ENCODE peak calls at places on chromosomes 6 and 20, in six cellular contexts. G, A, Z, I, V and C are unnamed samples.
A peak's percentile ranks its signal among the peaks of the same experiment; 100 is the strongest.

GRCh38 chr6:43488667-43489276 is 11.4 kb downstream of the TJAP1 start:
- DNase-seq in G (no peak), A (no peak), Z (no peak), I (no peak), V (no peak), C (no peak)

GRCh38 chr6:40626886-40627285 is 39.7 kb upstream of the LRFN2 start:
- DNase-seq in G (no peak), A (no peak), Z (no peak), I (no peak), V (no peak), C (no peak)

GRCh38 chr20:57723816-57724215 is 14.0 kb upstream of the PMEPA1 start:
- DNase-seq in G (no peak), A (no peak), Z (no peak), I (no peak), V (no peak), C (no peak)

GRCh38 chr6:125098253-125098652 is 55.3 kb upstream of the TPD52L1 start:
- DNase-seq in G (no peak), A (no peak), Z (no peak), I (no peak), V (no peak), C (no peak)

GRCh38 chr20:51586005-51586440 is 43.5 kb upstream of the NFATC2 start:
- DNase-seq in G (no peak), A (no peak), Z (no peak), I (no peak), V (no peak), C (no peak)

GRCh38 chr20:37992802-37993538 is 40.3 kb downstream of the TTI1 start:
- DNase-seq in G (peak; percentile 60), A (peak; percentile 21), Z (no peak), I (no peak), V (no peak), C (peak; percentile 36)

GRCh38 chr20:49505518-49505917 is 23.1 kb upstream of the KCNB1 start:
- DNase-seq in G (peak; percentile 34), A (peak; percentile 33), Z (peak; percentile 58), I (no peak), V (no peak), C (no peak)

GRCh38 chr6:163415620-163416379 is 1.3 kb downstream of the QKI start:
- DNase-seq in G (peak; percentile 51), A (peak; percentile 35), Z (peak; percentile 41), I (peak; percentile 52), V (peak; percentile 90), C (no peak)

GRCh38 chr6:142944126-142945066 is 580 bp downstream of the HIVEP2 start:
- DNase-seq in G (peak; percentile 93), A (peak; percentile 96), Z (peak; percentile 88), I (peak; percentile 84), V (peak; percentile 95), C (peak; percentile 79)

GRCh38 chr20:18986146-18986830 is 172.7 kb downstream of the SCP2D1 start:
- DNase-seq in G (no peak), A (peak; percentile 54), Z (no peak), I (no peak), V (no peak), C (no peak)

GRCh38 chr20:50931048-50931305 is 260 bp downstream of the ADNP start:
- DNase-seq in G (no peak), A (no peak), Z (no peak), I (no peak), V (no peak), C (no peak)

GRCh38 chr6:43125555-43125954 is 45.5 kb upstream of the SRF start:
- DNase-seq in G (no peak), A (no peak), Z (no peak), I (no peak), V (no peak), C (no peak)

GRCh38 chr6:19279137-19279747 is 557.9 kb upstream of the ID4 start:
- DNase-seq in G (no peak), A (no peak), Z (no peak), I (no peak), V (no peak), C (no peak)

GRCh38 chr20:9287826-9288225 is 218.9 kb downstream of the PLCB4 start:
- DNase-seq in G (no peak), A (no peak), Z (no peak), I (peak; percentile 54), V (no peak), C (no peak)

GRCh38 chr6:132569170-132569569 is 952 bp upstream of the TAAR6 start:
- DNase-seq in G (no peak), A (no peak), Z (no peak), I (no peak), V (no peak), C (no peak)

GRCh38 chr6:46948699-46949098 is 27.0 kb upstream of the ADGRF5 start:
- DNase-seq in G (peak; percentile 60), A (no peak), Z (peak; percentile 48), I (no peak), V (no peak), C (no peak)

GRCh38 chr6:112595201-112595600 is 248.1 kb downstream of the RFPL4B start:
- DNase-seq in G (no peak), A (no peak), Z (no peak), I (no peak), V (no peak), C (no peak)

GRCh38 chr20:36219671-36220220 is 16.5 kb upstream of the AAR2 start:
- DNase-seq in G (no peak), A (no peak), Z (no peak), I (no peak), V (peak; percentile 41), C (no peak)

GRCh38 chr6:167701010-167701409 is 125.7 kb upstream of the AFDN start:
- DNase-seq in G (no peak), A (no peak), Z (no peak), I (no peak), V (no peak), C (no peak)

GRCh38 chr6:167700199-167700598 is 126.5 kb upstream of the AFDN start:
- DNase-seq in G (no peak), A (no peak), Z (no peak), I (no peak), V (peak; percentile 62), C (no peak)

GRCh38 chr6:167697316-167697715 is 129.4 kb upstream of the AFDN start:
- DNase-seq in G (no peak), A (no peak), Z (no peak), I (no peak), V (no peak), C (no peak)

GRCh38 chr6:167698540-167698939 is 128.2 kb upstream of the AFDN start:
- DNase-seq in G (no peak), A (no peak), Z (no peak), I (no peak), V (peak; percentile 78), C (no peak)

GRCh38 chr6:167699141-167700036 is 127.3 kb upstream of the AFDN start:
- DNase-seq in G (peak; percentile 81), A (peak; percentile 44), Z (peak; percentile 73), I (peak; percentile 49), V (peak; percentile 93), C (no peak)
- TF ChIP-seq POLR2A in G (no peak), A (no peak), Z (no peak), I (no peak), V (no peak), C (no peak)

GRCh38 chr20:297098-297924 is at the start of gene ZCCHC3:
- DNase-seq in G (peak; percentile 87), A (peak; percentile 93), Z (peak; percentile 93), I (peak; percentile 83), V (peak; percentile 95), C (peak; percentile 82)

GRCh38 chr20:298755-299391 is 1.5 kb downstream of the ZCCHC3 start:
- DNase-seq in G (no peak), A (no peak), Z (no peak), I (no peak), V (no peak), C (no peak)

GRCh38 chr20:301886-302848 is 4.8 kb downstream of the ZCCHC3 start:
- DNase-seq in G (no peak), A (no peak), Z (no peak), I (no peak), V (no peak), C (no peak)

GRCh38 chr20:297925-298754 is 770 bp downstream of the ZCCHC3 start:
- DNase-seq in G (peak; percentile 80), A (peak; percentile 51), Z (peak; percentile 45), I (peak; percentile 66), V (peak; percentile 92), C (peak; percentile 61)

DNA sequence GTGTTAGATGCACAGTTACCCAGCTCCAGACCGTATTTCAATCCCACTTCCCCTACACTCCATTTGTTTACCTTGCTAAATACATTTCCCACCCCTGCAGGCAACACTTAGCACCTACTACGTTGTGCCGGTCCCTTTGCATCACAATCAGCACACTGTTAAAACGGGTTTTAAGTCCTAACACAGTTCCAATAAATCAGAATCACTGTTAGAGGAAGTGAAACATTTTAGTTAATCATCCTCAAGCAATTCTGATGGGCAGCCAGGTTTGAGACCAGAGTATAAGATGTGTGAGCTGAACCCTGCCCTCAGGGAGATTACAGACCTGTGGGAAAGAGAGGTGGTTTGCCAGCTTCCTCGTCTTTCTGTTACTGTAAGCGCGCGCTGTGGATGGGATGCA is 3.0 kb downstream of the ZCCHC3 start:
- DNase-seq in G (no peak), A (no peak), Z (no peak), I (no peak), V (no peak), C (no peak)
- H3K4me3 ChIP-seq in G (peak overlapping the region; percentile 76), A (no peak overlapping the region), Z (peak overlapping the region; percentile 3), I (peak overlapping the region; percentile 91), V (peak overlapping the region; percentile 85), C (no peak overlapping the region)

DNA sequence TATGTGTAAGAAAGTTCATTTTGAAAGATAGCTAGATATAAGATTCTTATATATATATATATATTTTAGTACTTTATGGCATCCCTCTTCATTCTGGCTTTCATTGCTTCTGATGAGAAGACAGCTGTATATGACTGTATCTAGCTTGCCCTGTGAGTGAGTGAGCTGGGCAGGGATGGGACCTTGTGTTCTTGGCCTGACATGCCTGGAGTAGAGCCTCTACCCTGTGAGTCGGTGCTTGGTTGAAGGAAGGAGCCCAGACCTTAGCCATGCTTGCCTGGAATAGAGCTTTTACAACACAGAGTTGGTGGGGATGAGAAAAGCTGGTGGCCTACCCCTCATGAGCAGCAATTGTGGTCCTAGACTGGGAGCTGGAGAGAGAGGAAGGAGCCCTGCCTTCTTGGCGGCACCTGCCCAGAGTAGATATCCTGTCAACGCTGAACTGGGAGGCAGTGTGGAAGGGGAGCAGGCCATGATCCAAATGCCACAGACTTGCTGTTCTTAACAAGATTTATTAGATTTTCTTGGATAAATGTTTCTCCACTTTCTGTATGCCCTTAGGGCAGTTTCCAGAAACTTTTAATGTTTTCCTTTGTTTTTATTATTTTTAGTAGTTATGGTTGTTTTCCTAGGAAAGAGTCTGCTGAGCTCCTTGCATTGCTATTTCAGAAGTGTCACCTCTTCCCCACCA is 31.6 kb downstream of the FIG4 start:
- DNase-seq in G (no peak), A (no peak), Z (no peak), I (no peak), V (no peak), C (no peak)
- H3K4me1 ChIP-seq in G (no peaks in the 10 kb centered on the region), A (no peaks in the 10 kb centered on the region), Z (no peaks in the 10 kb centered on the region), I (no peaks in the 10 kb centered on the region), V (peaks cover 1% of the 10 kb centered on the region), C (no peaks in the 10 kb centered on the region)

GRCh38 chr6:158848441-158848840 is 29.3 kb upstream of the EZR start:
- DNase-seq in G (no peak), A (no peak), Z (no peak), I (peak; percentile 78), V (no peak), C (no peak)

GRCh38 chr6:158847786-158848185 is 28.6 kb upstream of the EZR start:
- DNase-seq in G (no peak), A (no peak), Z (no peak), I (no peak), V (no peak), C (no peak)

GRCh38 chr6:158843751-158844683 is 24.8 kb upstream of the EZR start:
- DNase-seq in G (no peak), A (no peak), Z (no peak), I (no peak), V (no peak), C (no peak)

GRCh38 chr6:158849899-158850806 is 31.0 kb upstream of the EZR start:
- DNase-seq in G (no peak), A (no peak), Z (no peak), I (peak; percentile 54), V (no peak), C (no peak)

GRCh38 chr6:158847012-158847529 is 27.9 kb upstream of the EZR start:
- DNase-seq in G (no peak), A (no peak), Z (no peak), I (no peak), V (no peak), C (no peak)
- TF ChIP-seq POLR2A in G (no peak), A (no peak), Z (no peak), I (no peak), V (no peak), C (no peak)